ENCODE peak calls at places on chromosomes 2 and 18, in eight cellular contexts. U, O, V, Y, Q, G, I and S are unnamed samples.

GRCh38 chr18:25109484-25109883 is 242.5 kb downstream of the ZNF521 start:
- DNase-seq in O (peak), G (no peak), V (no peak), I (no peak), Y (no peak), U (no peak), Q (peak), S (no peak)

GRCh38 chr2:208573559-208573958 is 167.0 kb downstream of the PTH2R start:
- DNase-seq in U (no peak), I (no peak), Q (no peak), G (no peak), Y (no peak), V (no peak), O (no peak), S (no peak)

GRCh38 chr2:104658840-104659591 is 194.9 kb upstream of the POU3F3 start:
- DNase-seq in V (peak), O (no peak), U (no peak), G (no peak), Q (no peak), I (no peak), Y (no peak), S (no peak)

GRCh38 chr2:221635949-221636348 is 63.8 kb upstream of the EPHA4 start:
- DNase-seq in V (no peak), I (peak), O (no peak), Y (peak), U (no peak), G (no peak), Q (no peak), S (no peak)

GRCh38 chr2:26971911-26972786 is 1.7 kb downstream of the MAPRE3 start:
- DNase-seq in I (no peak), Y (peak), G (no peak), U (no peak), V (no peak), O (no peak), Q (no peak), S (no peak)

GRCh38 chr18:23850215-23850614 is 161.0 kb downstream of the LAMA3 start:
- DNase-seq in V (no peak), G (no peak), Y (peak), O (no peak), I (no peak), Q (no peak), U (no peak), S (no peak)

GRCh38 chr2:134479696-134480330 is 225.9 kb downstream of the MGAT5 start:
- DNase-seq in O (no peak), V (no peak), Y (no peak), I (no peak), G (no peak), U (no peak), Q (no peak), S (no peak)

GRCh38 chr2:45330617-45331016 is 280.4 kb downstream of the SRBD1 start:
- DNase-seq in U (no peak), I (no peak), G (no peak), V (no peak), Y (peak), O (no peak), Q (peak), S (no peak)

GRCh38 chr2:146820672-146821071 is 1024.2 kb upstream of the ACVR2A start:
- DNase-seq in V (no peak), Y (peak), U (peak), Q (peak), G (no peak), O (peak), I (no peak), S (no peak)

GRCh38 chr2:41990688-41991087 is 57.1 kb upstream of the PKDCC start:
- DNase-seq in O (peak), I (no peak), Y (no peak), V (no peak), G (no peak), Q (peak), U (no peak), S (no peak)

GRCh38 chr18:24726727-24727539 is 266.5 kb downstream of the HRH4 start:
- DNase-seq in I (peak), U (peak), Q (peak), O (peak), Y (peak), G (peak), V (peak), S (peak)

GRCh38 chr2:236117861-236118269 is 50.3 kb downstream of the GBX2 start:
- DNase-seq in O (no peak), Q (no peak), V (peak), I (no peak), G (no peak), U (no peak), Y (no peak), S (peak)

GRCh38 chr2:18603867-18604572 is 14.7 kb upstream of the NT5C1B start:
- DNase-seq in G (no peak), Q (peak), V (no peak), I (no peak), U (no peak), Y (no peak), O (no peak), S (no peak)

GRCh38 chr2:191713837-191714236 is 35.9 kb downstream of the NABP1 start:
- DNase-seq in I (no peak), Y (no peak), Q (no peak), U (no peak), G (no peak), O (no peak), V (peak), S (no peak)

GRCh38 chr2:118010470-118010869 is 3.4 kb downstream of the CCDC93 start:
- DNase-seq in I (no peak), U (no peak), G (no peak), O (no peak), Y (no peak), Q (no peak), V (no peak), S (no peak)
- TF ChIP-seq CTCF in I (no peak), U (no peak), G (no peak), O (no peak), Y (no peak), Q (no peak), V (no peak), S (no peak)

DNA sequence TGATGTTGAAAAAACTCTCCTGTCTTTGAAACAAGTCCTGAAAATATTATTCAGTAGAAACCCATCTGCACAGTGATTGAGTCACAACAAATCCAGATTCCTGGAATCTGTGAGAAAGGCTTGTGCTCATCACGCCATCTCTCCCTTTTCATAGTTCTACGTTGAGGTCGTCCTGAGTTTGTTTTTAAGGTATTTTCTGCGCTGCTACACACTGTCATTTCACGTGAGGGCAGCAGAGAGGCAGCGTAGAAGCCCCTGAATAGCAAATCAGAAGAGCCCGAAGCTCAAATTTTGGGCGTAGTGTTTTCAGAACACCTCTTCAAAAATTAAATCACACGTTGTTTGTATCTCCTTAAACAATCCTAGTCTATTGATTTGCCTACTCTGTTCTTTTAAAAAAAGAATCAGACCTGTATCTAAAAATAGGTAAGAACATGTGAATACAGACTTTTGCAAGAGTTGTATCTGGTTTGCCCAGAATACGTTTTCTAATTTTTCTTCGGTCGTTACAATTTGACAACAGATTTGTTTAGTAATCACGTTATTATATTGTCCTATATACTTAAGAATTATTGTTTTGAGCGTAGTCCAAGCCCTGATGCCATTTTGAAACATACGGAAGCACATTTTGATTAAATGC is 61.6 kb upstream of the SLC38A11 start:
- DNase-seq in Y (peak), Q (peak), I (peak), V (peak), U (peak), O (peak), G (no peak), S (peak)
- TF ChIP-seq CTCF in Y (peak), Q (peak), I (peak), V (peak), U (peak), O (peak), G (peak), S (peak)

GRCh38 chr2:96914332-96914731 is 44.5 kb upstream of the SEMA4C start:
- DNase-seq in Y (peak), I (no peak), V (no peak), O (no peak), G (no peak), Q (peak), U (no peak), S (no peak)

GRCh38 chr2:96917008-96917575 is 47.2 kb upstream of the SEMA4C start:
- DNase-seq in Q (no peak), G (no peak), I (no peak), U (no peak), O (no peak), V (no peak), Y (peak), S (no peak)

GRCh38 chr2:96918092-96918753 is 48.3 kb upstream of the SEMA4C start:
- DNase-seq in U (no peak), I (no peak), V (no peak), Q (no peak), O (no peak), Y (no peak), G (no peak), S (no peak)

GRCh38 chr2:96918754-96919550 is 49.1 kb upstream of the SEMA4C start:
- DNase-seq in V (no peak), U (no peak), Q (no peak), G (no peak), O (no peak), I (no peak), Y (no peak), S (no peak)

DNA sequence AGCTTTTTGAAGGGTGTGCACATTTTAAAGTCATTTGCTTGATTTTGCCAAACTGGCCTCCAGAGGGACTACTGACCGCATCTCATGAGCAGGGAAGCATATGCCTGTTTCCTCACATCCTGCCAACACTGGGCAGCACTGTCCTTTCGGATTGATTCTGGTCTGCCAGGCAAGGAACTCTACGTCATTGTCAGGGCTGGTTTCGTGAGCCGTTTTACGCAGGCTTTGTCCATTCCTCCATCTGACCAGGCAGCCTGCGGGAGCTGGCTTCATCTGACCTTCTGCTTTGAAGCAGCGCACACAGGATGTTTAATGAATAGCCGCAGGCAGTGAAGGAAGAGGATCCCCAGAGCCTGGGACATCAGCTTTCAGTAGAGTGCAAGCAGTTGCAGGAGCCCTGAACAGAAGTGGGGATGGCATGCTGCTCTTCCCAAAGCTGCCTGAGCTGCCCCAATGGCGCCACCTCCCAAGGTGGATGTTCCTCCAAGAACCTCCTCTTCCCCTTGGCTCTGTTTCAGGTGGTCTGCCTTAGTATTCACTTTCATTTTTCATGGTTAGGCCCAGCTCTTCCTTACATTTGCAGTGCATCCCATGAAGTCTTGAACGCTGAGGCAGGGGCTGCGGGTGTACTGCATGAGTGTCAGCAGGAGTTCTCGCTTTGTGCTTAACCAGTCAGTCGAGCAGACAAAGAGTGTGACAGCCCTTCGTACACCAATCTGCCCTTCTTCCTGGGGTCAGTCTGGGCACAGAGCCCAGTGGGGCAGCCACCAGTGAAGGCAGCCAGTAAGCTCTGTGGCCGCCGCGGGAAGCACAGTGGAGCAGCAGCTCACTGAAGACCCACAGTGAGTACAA is 46.5 kb upstream of the SEMA4C start:
- DNase-seq in V (no peak), I (no peak), Y (no peak), Q (no peak), U (no peak), O (no peak), G (no peak), S (no peak)
- TF ChIP-seq CTCF in V (no peak), I (no peak), Y (no peak), Q (no peak), U (peak), O (peak), G (peak), S (no peak)

GRCh38 chr2:67008114-67008513 is 389.0 kb upstream of the ETAA1 start:
- DNase-seq in U (no peak), V (no peak), O (no peak), I (no peak), G (no peak), Y (no peak), Q (no peak), S (no peak)

GRCh38 chr2:67006373-67006960 is 390.7 kb upstream of the ETAA1 start:
- DNase-seq in G (no peak), Y (no peak), V (no peak), O (no peak), I (no peak), Q (no peak), U (no peak), S (no peak)

GRCh38 chr2:67002618-67003371 is 394.3 kb upstream of the ETAA1 start:
- DNase-seq in V (no peak), G (no peak), O (no peak), Q (no peak), U (no peak), Y (peak), I (no peak), S (no peak)
- TF ChIP-seq CTCF in V (peak), G (no peak), O (peak), Q (no peak), U (no peak), Y (no peak), I (no peak), S (no peak)

GRCh38 chr2:9760911-9761228 is 82.4 kb upstream of the TAF1B start:
- DNase-seq in G (no peak), Y (no peak), O (no peak), V (no peak), I (no peak), Q (no peak), U (no peak), S (no peak)

GRCh38 chr2:9757430-9758287 is 85.6 kb upstream of the TAF1B start:
- DNase-seq in I (no peak), U (no peak), G (no peak), Y (no peak), O (no peak), Q (peak), V (peak), S (no peak)

GRCh38 chr2:9758741-9759140 is 84.5 kb upstream of the TAF1B start:
- DNase-seq in I (no peak), G (no peak), Q (no peak), O (no peak), V (no peak), U (no peak), Y (peak), S (no peak)

GRCh38 chr2:9761547-9761946 is 81.7 kb upstream of the TAF1B start:
- DNase-seq in G (no peak), V (no peak), U (no peak), I (no peak), O (no peak), Q (no peak), Y (no peak), S (no peak)

DNA sequence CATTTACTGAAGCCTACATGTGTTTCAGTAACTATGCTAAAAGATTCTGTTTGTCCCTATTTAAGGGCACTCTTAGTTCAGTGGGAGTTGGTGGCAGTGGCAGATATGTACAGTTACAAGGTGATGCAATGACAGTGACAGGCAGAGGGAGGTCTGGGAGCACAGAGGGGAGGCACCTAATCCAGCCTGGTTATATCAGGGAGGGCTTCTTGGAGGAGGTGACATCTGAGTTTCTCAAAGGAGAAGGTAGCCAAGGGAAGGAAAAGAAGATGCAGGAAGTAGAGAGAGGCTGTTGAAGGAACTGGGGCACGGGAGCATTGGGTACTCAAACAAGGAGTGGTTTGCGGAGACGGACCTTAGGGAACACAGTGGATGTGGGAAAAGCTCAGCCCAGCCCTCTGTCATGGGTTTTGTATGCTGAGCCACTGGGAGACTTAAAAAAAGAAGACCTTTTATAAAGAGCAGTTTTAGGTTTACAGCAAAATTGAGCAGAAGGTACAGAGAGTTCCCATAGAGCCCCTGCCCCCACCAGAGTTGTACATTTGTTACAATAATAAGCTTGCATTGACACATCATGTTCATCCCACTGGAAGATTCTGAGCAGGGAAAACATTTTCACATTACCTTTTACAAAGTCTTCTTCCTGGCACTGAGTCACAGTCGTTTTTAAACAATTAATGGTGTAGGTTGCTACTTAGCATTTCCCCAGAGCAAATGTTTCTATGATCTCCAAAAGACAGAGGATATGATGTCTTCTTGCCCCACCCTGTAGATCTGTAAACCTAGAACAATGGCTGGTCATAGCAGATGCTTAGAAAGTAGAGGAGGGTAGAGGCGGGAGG is 83.0 kb upstream of the TAF1B start:
- DNase-seq in U (no peak), Q (no peak), O (no peak), Y (peak), G (no peak), I (no peak), V (no peak), S (no peak)
- TF ChIP-seq CTCF in U (no peak), Q (no peak), O (no peak), Y (no peak), G (no peak), I (no peak), V (no peak), S (no peak)